ENCODE peak calls at places on chromosomes 4 and X, in six cellular contexts. A is SK-N-SH, C is HepG2, N is K562, U is GM12878, B is H1. Q is an unnamed sample.
A peak's percentile ranks its signal among the peaks of the same experiment; 100 is the strongest.

GRCh38 chr4:100417565-100417964 is 100.3 kb downstream of the EMCN start:
- DNase-seq in U (no peak), C (no peak), N (no peak), B (no peak), A (peak; percentile 3), Q (no peak)

GRCh38 chrX:120697053-120697452 is 67.2 kb upstream of the C1GALT1C1 start:
- DNase-seq in B (no peak), C (no peak), U (peak; percentile 66), N (no peak), A (no peak), Q (no peak)

GRCh38 chrX:126552313-126553022 is at the start of gene DCAF12L1:
- DNase-seq in C (no peak), A (no peak), B (no peak), N (no peak), U (no peak), Q (no peak)

GRCh38 chr4:147057631-147057980 is 111.9 kb upstream of the TTC29 start:
- DNase-seq in C (no peak), A (no peak), N (no peak), U (no peak), B (no peak), Q (no peak)

GRCh38 chr4:107619065-107619464 is 101.0 kb downstream of the PAPSS1 start:
- DNase-seq in C (no peak), U (no peak), N (no peak), B (no peak), A (no peak), Q (no peak)

GRCh38 chr4:73259552-73260140 is 1.0 kb upstream of the ANKRD17 start:
- DNase-seq in N (no peak), U (no peak), C (peak; percentile 9), B (no peak), A (no peak), Q (no peak)

GRCh38 chr4:184259081-184259480 is 41.4 kb upstream of the ENPP6 start:
- DNase-seq in U (no peak), N (no peak), B (no peak), A (no peak), C (no peak), Q (no peak)

GRCh38 chr4:142815834-142816233 is 30.3 kb downstream of the INPP4B start:
- DNase-seq in N (no peak), A (no peak), U (no peak), B (no peak), C (no peak), Q (no peak)

GRCh38 chr4:26021417-26022345 is 107.7 kb downstream of the SMIM20 start:
- DNase-seq in U (no peak), N (no peak), B (no peak), C (no peak), A (no peak), Q (no peak)

GRCh38 chr4:10074767-10075105 is 41.9 kb downstream of the WDR1 start:
- DNase-seq in N (peak; percentile 44), U (no peak), B (no peak), A (no peak), C (no peak), Q (no peak)

GRCh38 chrX:13897571-13897970 is 80.7 kb upstream of the GPM6B start:
- DNase-seq in N (no peak), A (no peak), B (no peak), C (no peak), U (no peak), Q (no peak)

GRCh38 chr4:148116264-148116663 is 325.9 kb downstream of the NR3C2 start:
- DNase-seq in N (no peak), U (no peak), B (no peak), A (no peak), C (no peak), Q (no peak)

GRCh38 chrX:144791298-144791697 is 456.0 kb upstream of the SPANXN1 start:
- DNase-seq in A (no peak), U (no peak), B (no peak), N (no peak), C (no peak), Q (no peak)

GRCh38 chr4:56671860-56672259 is 9.2 kb downstream of the HOPX start:
- DNase-seq in C (no peak), U (no peak), B (no peak), N (no peak), A (no peak), Q (no peak)

GRCh38 chr4:168569066-168569908 is 72.4 kb downstream of the PALLD start:
- DNase-seq in B (no peak), C (peak; percentile 1), A (no peak), U (no peak), N (peak; percentile 34), Q (no peak)

GRCh38 chr4:8772499-8773123 is 99.0 kb downstream of the HMX1 start:
- DNase-seq in U (no peak), C (no peak), B (no peak), N (no peak), A (no peak), Q (no peak)

GRCh38 chr4:112379306-112379705 is 82.1 kb downstream of the ALPK1 start:
- DNase-seq in C (no peak), N (no peak), U (no peak), A (no peak), B (peak; percentile 68), Q (no peak)

GRCh38 chr4:99886146-99886545 is 8.1 kb downstream of the LAMTOR3 start:
- DNase-seq in N (no peak), C (no peak), B (no peak), A (no peak), U (no peak), Q (no peak)

GRCh38 chrX:18354369-18355329 is at the start of gene SCML2:
- DNase-seq in U (no peak), A (peak; percentile 83), B (no peak), N (peak; percentile 74), C (peak; percentile 5), Q (peak; percentile 16)

GRCh38 chr4:139555705-139556070 is 331 bp downstream of the SETD7 start:
- DNase-seq in U (no peak), C (no peak), A (peak; percentile 73), N (peak; percentile 25), B (no peak), Q (no peak)

GRCh38 chrX:47093248-47093647 is 15.0 kb downstream of the RGN start:
- DNase-seq in A (peak; percentile 26), U (no peak), N (peak; percentile 12), C (no peak), B (no peak), Q (no peak)

GRCh38 chr4:176642472-176642871 is 150.2 kb downstream of the VEGFC start:
- DNase-seq in N (no peak), C (no peak), B (no peak), U (no peak), A (no peak), Q (no peak)

GRCh38 chr4:176641237-176641636 is 151.5 kb downstream of the VEGFC start:
- DNase-seq in A (no peak), C (no peak), U (no peak), B (no peak), N (no peak), Q (no peak)

GRCh38 chr4:176635372-176636261 is 157.1 kb downstream of the VEGFC start:
- DNase-seq in U (no peak), N (no peak), A (no peak), B (no peak), C (no peak), Q (no peak)

DNA sequence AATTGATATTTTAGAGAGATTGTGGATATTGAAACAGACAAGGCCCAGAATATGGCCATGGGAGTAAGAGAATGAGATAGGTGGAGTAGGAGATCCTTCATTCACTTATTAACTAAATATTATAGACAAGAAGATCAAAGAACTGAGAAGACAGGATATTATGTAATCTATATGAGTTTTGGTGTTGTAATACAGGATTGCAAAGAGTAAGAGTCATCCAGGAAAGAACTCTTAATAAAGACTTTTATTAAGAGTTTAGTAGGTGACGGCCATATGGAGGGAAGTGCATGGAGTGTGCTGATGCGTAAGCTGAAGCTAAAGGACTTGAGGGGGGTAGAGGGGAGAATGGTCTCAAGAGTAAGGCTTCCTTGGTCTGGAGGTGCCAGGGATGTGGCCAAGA is 153.7 kb downstream of the VEGFC start:
- DNase-seq in B (no peak), U (no peak), C (no peak), N (no peak), A (no peak), Q (no peak)
- TF ChIP-seq GABPA in B (no peak), U (no peak), C (no peak), N (no peak), A (no peak), Q (no peak)

DNA sequence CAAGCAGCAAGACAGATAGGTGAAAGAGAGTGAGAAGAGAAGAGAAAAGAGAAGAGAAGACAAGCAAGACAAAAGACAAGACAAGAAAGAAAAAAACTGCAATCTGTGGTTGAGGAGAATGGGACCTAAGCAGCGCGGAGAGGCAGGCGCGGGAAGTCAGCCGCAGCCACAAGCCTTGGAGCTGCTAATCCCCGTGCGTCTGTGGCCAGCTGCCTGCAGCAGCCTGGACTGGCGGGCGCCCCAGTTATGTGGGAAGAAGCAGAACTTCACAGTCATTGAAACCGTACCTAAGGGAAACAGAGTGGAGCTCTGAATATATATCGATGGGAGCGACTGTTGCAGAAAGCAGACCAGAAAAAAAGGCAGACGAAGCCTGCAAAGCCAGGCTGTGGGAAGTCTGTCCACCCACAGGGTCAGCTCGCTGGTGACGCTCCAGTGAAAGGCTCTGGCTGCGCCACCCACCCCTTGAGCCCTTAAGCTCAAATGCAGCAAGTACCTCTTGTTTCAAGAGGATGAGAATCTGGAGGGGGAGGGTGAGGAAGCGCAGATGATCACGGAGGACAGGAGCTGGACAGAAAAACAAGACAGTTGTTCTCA is 24.8 kb downstream of the KCNE5 start:
- DNase-seq in A (peak; percentile 10), C (no peak), N (no peak), U (no peak), B (no peak), Q (peak; percentile 62)
- TF ChIP-seq GABPA in A (no peak), C (no peak), N (no peak), U (no peak), B (no peak), Q (no peak)

GRCh38 chr4:21134994-21135393 is 434.7 kb downstream of the PACRGL start:
- DNase-seq in U (no peak), N (no peak), A (peak; percentile 38), B (no peak), C (no peak), Q (no peak)
- TF ChIP-seq GABPA in U (no peak), N (no peak), A (no peak), B (no peak), C (no peak), Q (no peak)

DNA sequence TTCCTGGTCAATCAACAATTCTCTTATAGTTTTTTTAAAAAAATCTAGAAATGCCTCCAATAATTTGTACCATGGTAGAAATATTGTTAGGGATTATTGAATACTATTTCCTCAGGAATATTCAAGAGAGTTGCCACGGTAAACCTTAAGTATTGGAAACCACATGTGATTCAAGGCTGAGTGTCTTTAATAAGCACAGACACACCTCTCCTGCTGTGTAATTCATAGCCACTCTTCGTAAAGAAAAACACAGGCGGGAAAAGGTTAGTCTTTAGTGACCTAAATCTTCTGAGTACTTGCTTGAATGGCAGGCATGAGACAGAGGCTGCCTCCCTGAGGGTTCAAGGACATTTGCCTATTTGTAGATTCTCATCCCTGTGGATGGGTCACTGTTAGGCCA is 342.8 kb upstream of the ADGRL3 start:
- DNase-seq in B (no peak), N (no peak), C (no peak), A (no peak), U (no peak), Q (no peak)
- TF ChIP-seq GABPA in B (no peak), N (no peak), C (no peak), A (no peak), U (no peak), Q (no peak)

DNA sequence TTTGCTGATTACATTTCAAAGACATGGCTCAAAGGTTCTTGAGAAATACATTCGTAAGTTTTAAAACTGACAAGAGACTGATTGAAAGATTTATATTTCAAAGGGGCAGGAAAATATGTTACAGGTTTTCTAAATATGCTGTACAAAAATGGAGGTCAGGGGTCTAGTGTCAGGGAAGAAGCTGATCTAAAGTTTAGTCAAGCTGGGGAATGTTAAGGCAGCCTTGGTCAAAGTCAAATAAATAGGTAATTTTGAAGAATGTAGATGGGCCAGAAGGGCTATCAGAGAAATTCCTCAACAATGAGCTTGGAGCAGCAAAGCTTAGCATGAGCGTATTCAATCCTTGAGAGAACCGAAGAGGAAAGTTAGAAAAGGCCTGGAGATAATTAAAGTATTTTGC is 9.8 kb upstream of the COMMD8 start:
- DNase-seq in N (no peak), U (no peak), B (no peak), A (no peak), C (no peak), Q (no peak)
- TF ChIP-seq GABPA in N (no peak), U (no peak), B (no peak), A (no peak), C (no peak), Q (no peak)

Q was measured in HL-60.